ENCODE peak calls at places on chromosomes 3 and 15, in seven cellular contexts. N, P, U, X, M, F and J are unnamed samples.
A peak's percentile ranks its signal among the peaks of the same experiment; 100 is the strongest.

GRCh38 chr15:83436513-83437158 is 10.5 kb upstream of the SH3GL3 start:
- DNase-seq in N (no peak), P (no peak), U (no peak), X (no peak), M (no peak), F (no peak), J (no peak)

GRCh38 chr3:81554348-81554747 is 207.1 kb downstream of the GBE1 start:
- DNase-seq in N (no peak), P (no peak), U (no peak), X (no peak), M (no peak), F (no peak), J (no peak)

GRCh38 chr15:42577514-42578031 is 2.2 kb downstream of the STARD9 start:
- DNase-seq in N (no peak), P (no peak), U (no peak), X (no peak), M (no peak), F (no peak), J (no peak)

GRCh38 chr3:297585-297984 is 101.0 kb downstream of the CHL1 start:
- DNase-seq in N (no peak), P (no peak), U (no peak), X (peak; percentile 44), M (no peak), F (no peak), J (no peak)

GRCh38 chr3:49727154-49727923 is 3.6 kb upstream of the GMPPB start:
- DNase-seq in N (peak; percentile 12), P (no peak), U (no peak), X (no peak), M (no peak), F (no peak), J (no peak)

GRCh38 chr3:17302774-17303173 is 418.0 kb downstream of the PLCL2 start:
- DNase-seq in N (no peak), P (no peak), U (no peak), X (no peak), M (no peak), F (no peak), J (no peak)

GRCh38 chr3:134031620-134031915 is 1.8 kb upstream of the SLCO2A1 start:
- DNase-seq in N (no peak), P (no peak), U (no peak), X (no peak), M (no peak), F (no peak), J (no peak)

GRCh38 chr3:54541369-54541768 is 386.5 kb downstream of the LRTM1 start:
- DNase-seq in N (no peak), P (no peak), U (no peak), X (no peak), M (no peak), F (no peak), J (peak; percentile 21)

GRCh38 chr3:183481582-183481981 is 53.2 kb upstream of the MCF2L2 start:
- DNase-seq in N (no peak), P (no peak), U (no peak), X (no peak), M (no peak), F (no peak), J (peak; percentile 11)

GRCh38 chr3:164364111-164364510 is 714.2 kb downstream of the SI start:
- DNase-seq in N (no peak), P (no peak), U (no peak), X (no peak), M (no peak), F (no peak), J (no peak)

GRCh38 chr3:54225841-54226528 is 103.6 kb downstream of the CACNA2D3 start:
- DNase-seq in N (no peak), P (no peak), U (no peak), X (no peak), M (no peak), F (no peak), J (no peak)

GRCh38 chr15:70447927-70448698 is 315.2 kb downstream of the UACA start:
- DNase-seq in N (no peak), P (no peak), U (peak; percentile 61), X (no peak), M (peak; percentile 67), F (no peak), J (no peak)

GRCh38 chr3:43152649-43153048 is 46.8 kb upstream of the POMGNT2 start:
- DNase-seq in N (no peak), P (no peak), U (no peak), X (no peak), M (no peak), F (no peak), J (no peak)

GRCh38 chr3:141476033-141476432 is 10.8 kb upstream of the RASA2 start:
- DNase-seq in N (no peak), P (no peak), U (no peak), X (no peak), M (no peak), F (no peak), J (no peak)

GRCh38 chr15:35115155-35115725 is 30.1 kb upstream of the NANOGP8 start:
- DNase-seq in N (no peak), P (no peak), U (no peak), X (no peak), M (no peak), F (no peak), J (no peak)

GRCh38 chr3:126926684-126927404 is 56.1 kb upstream of the PLXNA1 start:
- DNase-seq in N (peak; percentile 32), P (no peak), U (no peak), X (no peak), M (no peak), F (peak; percentile 82), J (no peak)

GRCh38 chr3:25508901-25509300 is 80.8 kb downstream of the RARB start:
- DNase-seq in N (no peak), P (no peak), U (no peak), X (no peak), M (no peak), F (peak; percentile 44), J (no peak)

GRCh38 chr3:64190517-64191515 is 34.5 kb downstream of the PRICKLE2 start:
- DNase-seq in N (no peak), P (no peak), U (peak; percentile 5), X (no peak), M (no peak), F (peak; percentile 29), J (no peak)

GRCh38 chr3:11530153-11530721 is 113.5 kb downstream of the VGLL4 start:
- DNase-seq in N (peak; percentile 66), P (no peak), U (no peak), X (no peak), M (no peak), F (peak; percentile 71), J (peak; percentile 90)

GRCh38 chr3:197718904-197719303 is 17.8 kb downstream of the RUBCN start:
- DNase-seq in N (no peak), P (no peak), U (no peak), X (no peak), M (no peak), F (peak; percentile 71), J (no peak)

GRCh38 chr3:108091498-108092259 is 848 bp upstream of the CD47 start:
- DNase-seq in N (no peak), P (no peak), U (no peak), X (no peak), M (peak; percentile 83), F (no peak), J (no peak)